ENCODE peak calls at places on chromosomes 4 and X, in six cellular contexts. J is Caco-2, F is fibroblast of mammary gland, K is right cardiac atrium, R is vagina, M is tibial nerve. W is an unnamed sample.

GRCh38 chr4:156999175-156999517 is 27.5 kb upstream of the PDGFC start:
- DNase-seq in R (no peak), J (peak), K (no peak), M (no peak), F (peak), W (peak)

GRCh38 chr4:3659131-3659530 is 107.1 kb upstream of the ADRA2C start:
- DNase-seq in M (no peak), R (no peak), K (no peak), J (no peak), F (no peak), W (no peak)

GRCh38 chr4:7988437-7988836 is 48.8 kb upstream of the AFAP1 start:
- DNase-seq in J (no peak), K (no peak), M (no peak), R (no peak), F (peak), W (no peak)

GRCh38 chr4:146054676-146055075 is 116.1 kb upstream of the ZNF827 start:
- DNase-seq in F (no peak), J (no peak), K (no peak), M (no peak), R (no peak), W (no peak)

GRCh38 chr4:40750461-40751258 is 905 bp downstream of the NSUN7 start:
- DNase-seq in J (peak), F (no peak), M (no peak), K (no peak), R (no peak), W (no peak)

GRCh38 chr4:7831330-7831729 is 108.3 kb downstream of the AFAP1 start:
- DNase-seq in J (no peak), M (no peak), F (peak), R (no peak), K (no peak), W (peak)

GRCh38 chrX:133415276-133416105 is at the start of gene GPC4:
- DNase-seq in F (peak), J (peak), K (peak), R (no peak), M (peak), W (peak)

GRCh38 chr4:113998026-113998425 is 18.6 kb upstream of the ARSJ start:
- DNase-seq in K (no peak), M (no peak), F (no peak), R (no peak), J (no peak), W (no peak)

GRCh38 chrX:131729295-131729694 is 185.4 kb downstream of the OR13H1 start:
- DNase-seq in J (no peak), K (peak), R (peak), M (no peak), F (peak), W (peak)

GRCh38 chrX:86171366-86171765 is 23.1 kb downstream of the DACH2 start:
- DNase-seq in J (peak), K (no peak), F (peak), M (no peak), R (no peak), W (no peak)

GRCh38 chrX:20742106-20742505 is 475.4 kb upstream of the RPS6KA3 start:
- DNase-seq in R (no peak), F (peak), K (no peak), M (no peak), J (no peak), W (no peak)

GRCh38 chrX:79367907-79368306 is 773 bp upstream of the ITM2A start:
- DNase-seq in R (no peak), M (no peak), F (no peak), J (no peak), K (no peak), W (no peak)

GRCh38 chr4:15100994-15101695 is 98.9 kb downstream of the CPEB2 start:
- DNase-seq in K (no peak), J (no peak), R (no peak), M (no peak), F (peak), W (no peak)

GRCh38 chr4:151530783-151531182 is 121.8 kb downstream of the FHIP1A start:
- DNase-seq in R (no peak), J (no peak), M (no peak), K (no peak), F (no peak), W (no peak)

GRCh38 chr4:128394778-128395177 is 107.2 kb upstream of the PGRMC2 start:
- DNase-seq in K (no peak), M (no peak), F (peak), R (no peak), J (no peak), W (no peak)

GRCh38 chr4:175125410-175126068 is 207.4 kb downstream of the ADAM29 start:
- DNase-seq in K (no peak), R (no peak), J (no peak), M (no peak), F (peak), W (no peak)

GRCh38 chrX:22686138-22686541 is 313.6 kb upstream of the DDX53 start:
- DNase-seq in R (no peak), J (no peak), F (peak), M (peak), K (peak), W (no peak)

GRCh38 chrX:85836868-85837267 is 210.5 kb downstream of the CHM start:
- DNase-seq in K (no peak), R (no peak), M (no peak), J (no peak), F (peak), W (no peak)

GRCh38 chrX:40304115-40304514 is 206.4 kb upstream of the BCOR start:
- DNase-seq in F (no peak), M (no peak), R (no peak), J (no peak), K (no peak), W (no peak)

GRCh38 chrX:132023896-132024386 is 839 bp downstream of the STK26 start:
- DNase-seq in M (no peak), R (no peak), J (no peak), K (peak), F (peak), W (no peak)

GRCh38 chr4:10182446-10183424 is 66.1 kb upstream of the WDR1 start:
- DNase-seq in J (no peak), M (no peak), F (no peak), K (no peak), R (no peak), W (no peak)

GRCh38 chrX:33285550-33285949 is 74.2 kb upstream of the DMD start:
- DNase-seq in M (no peak), J (no peak), F (no peak), R (no peak), K (no peak), W (no peak)

GRCh38 chrX:13469963-13470679 is 99.3 kb upstream of the EGFL6 start:
- DNase-seq in J (no peak), M (no peak), K (no peak), R (no peak), F (peak), W (no peak)

GRCh38 chr4:136651932-136652331 is 880.4 kb downstream of the PCDH18 start:
- DNase-seq in J (no peak), F (no peak), M (no peak), R (no peak), K (no peak), W (no peak)

GRCh38 chr4:176824645-176825366 is 32.1 kb upstream of the VEGFC start:
- DNase-seq in F (no peak), K (no peak), R (no peak), M (no peak), J (no peak), W (no peak)

GRCh38 chr4:176999943-177000543 is 207.3 kb upstream of the VEGFC start:
- DNase-seq in R (no peak), F (no peak), J (no peak), M (no peak), K (no peak), W (no peak)

GRCh38 chr4:112650332-112650731 is 13.4 kb downstream of the LARP7 start:
- DNase-seq in M (no peak), K (no peak), F (no peak), J (no peak), R (no peak), W (no peak)

GRCh38 chrX:77937291-77937690 is 26.8 kb downstream of the ATP7A start:
- DNase-seq in J (no peak), M (no peak), R (no peak), F (peak), K (no peak), W (no peak)

GRCh38 chrX:1657367-1658082 is 42.7 kb downstream of the ASMT start:
- DNase-seq in F (peak), J (no peak), R (no peak), M (no peak), K (peak), W (peak)

GRCh38 chrX:13398073-13398823 is 78.4 kb upstream of the ATXN3L start:
- DNase-seq in F (peak), K (peak), J (peak), R (no peak), M (no peak), W (no peak)

GRCh38 chrX:110317079-110317819 is 636 bp downstream of the AMMECR1 start:
- DNase-seq in R (no peak), F (peak), M (no peak), K (peak), J (peak), W (peak)

GRCh38 chr4:170093978-170094377 is 4.2 kb upstream of the AADAT start:
- DNase-seq in M (no peak), J (no peak), K (no peak), R (no peak), F (no peak), W (no peak)

GRCh38 chr4:22573198-22573597 is 57.3 kb upstream of the ADGRA3 start:
- DNase-seq in R (no peak), J (no peak), F (peak), M (peak), K (peak), W (peak)

GRCh38 chr4:36013206-36013605 is 231.1 kb downstream of the ARAP2 start:
- DNase-seq in M (no peak), R (no peak), K (no peak), J (no peak), F (no peak), W (no peak)

GRCh38 chr4:86934772-86935498 is at the start of gene AFF1:
- DNase-seq in M (peak), J (peak), K (peak), R (peak), F (peak), W (peak)

GRCh38 chr4:112567536-112567935 is 51.6 kb upstream of the NEUROG2 start:
- DNase-seq in M (no peak), K (no peak), F (no peak), R (no peak), J (no peak), W (no peak)

GRCh38 chrX:111511477-111511876 is at the start of gene SERTM2:
- DNase-seq in R (no peak), J (peak), K (no peak), F (peak), M (no peak), W (no peak)

GRCh38 chrX:130504019-130504418 is 102.2 kb downstream of the RBMX2 start:
- DNase-seq in J (no peak), R (no peak), F (no peak), K (no peak), M (no peak), W (no peak)

GRCh38 chr4:161767116-161767515 is 396.7 kb downstream of the FSTL5 start:
- DNase-seq in F (peak), R (no peak), K (no peak), J (no peak), M (no peak), W (no peak)

GRCh38 chr4:2266181-2266580 is 4.3 kb upstream of the MXD4 start:
- DNase-seq in M (peak), J (no peak), R (no peak), F (no peak), K (peak), W (peak)

GRCh38 chr4:153529646-153530045 is 63.5 kb downstream of the TMEM131L start:
- DNase-seq in R (no peak), K (no peak), F (peak), J (no peak), M (no peak), W (no peak)
- H3K4me3 ChIP-seq in R (no peak), K (no peak), F (no peak), J (no peak), M (no peak), W (no peak)

DNA sequence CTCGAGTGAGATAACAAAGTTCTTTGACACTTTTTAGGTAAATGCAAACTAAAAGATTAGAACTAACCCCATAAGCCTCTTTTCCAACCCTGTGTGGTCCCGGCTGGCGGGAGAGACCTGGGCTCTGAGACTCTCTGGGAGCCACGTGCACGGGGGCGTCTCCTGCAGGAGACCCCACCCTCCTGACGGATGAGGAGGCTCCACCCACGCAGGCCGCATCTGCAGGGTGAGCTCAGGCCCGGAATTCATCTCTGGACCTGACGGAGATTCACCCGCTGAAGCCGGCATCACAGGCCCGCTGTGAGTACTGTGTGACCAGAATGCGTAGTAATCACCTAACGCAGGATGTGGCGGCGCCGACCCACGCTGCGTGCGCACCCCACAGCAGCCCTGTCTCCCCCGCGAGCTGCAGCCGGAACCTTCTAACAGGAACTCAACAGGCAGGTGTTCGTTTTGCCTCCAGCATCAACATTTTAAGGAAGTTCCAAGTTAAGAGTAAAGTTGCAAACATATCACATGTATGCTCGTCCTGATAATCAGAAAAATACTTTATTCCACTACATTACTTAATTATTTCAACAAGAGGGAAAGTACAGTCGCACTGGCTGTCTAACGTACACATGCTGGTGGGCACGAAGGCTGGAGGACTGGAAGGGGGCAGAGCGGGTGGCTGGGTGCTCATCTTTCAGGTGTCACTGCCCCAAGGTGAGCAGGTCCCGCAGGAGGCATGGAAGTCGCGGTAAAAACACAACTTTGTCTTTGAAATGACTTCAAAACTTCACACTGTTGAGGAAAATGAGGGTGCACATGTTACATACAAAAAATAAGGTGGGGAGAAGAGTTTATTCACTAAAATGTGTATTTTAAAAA is 44.5 kb downstream of the FGFRL1 start:
- DNase-seq in K (no peak), F (peak), M (no peak), R (no peak), J (peak), W (no peak)
- H3K4me3 ChIP-seq in K (peak), F (no peak), M (no peak), R (no peak), J (no peak), W (peak)

DNA sequence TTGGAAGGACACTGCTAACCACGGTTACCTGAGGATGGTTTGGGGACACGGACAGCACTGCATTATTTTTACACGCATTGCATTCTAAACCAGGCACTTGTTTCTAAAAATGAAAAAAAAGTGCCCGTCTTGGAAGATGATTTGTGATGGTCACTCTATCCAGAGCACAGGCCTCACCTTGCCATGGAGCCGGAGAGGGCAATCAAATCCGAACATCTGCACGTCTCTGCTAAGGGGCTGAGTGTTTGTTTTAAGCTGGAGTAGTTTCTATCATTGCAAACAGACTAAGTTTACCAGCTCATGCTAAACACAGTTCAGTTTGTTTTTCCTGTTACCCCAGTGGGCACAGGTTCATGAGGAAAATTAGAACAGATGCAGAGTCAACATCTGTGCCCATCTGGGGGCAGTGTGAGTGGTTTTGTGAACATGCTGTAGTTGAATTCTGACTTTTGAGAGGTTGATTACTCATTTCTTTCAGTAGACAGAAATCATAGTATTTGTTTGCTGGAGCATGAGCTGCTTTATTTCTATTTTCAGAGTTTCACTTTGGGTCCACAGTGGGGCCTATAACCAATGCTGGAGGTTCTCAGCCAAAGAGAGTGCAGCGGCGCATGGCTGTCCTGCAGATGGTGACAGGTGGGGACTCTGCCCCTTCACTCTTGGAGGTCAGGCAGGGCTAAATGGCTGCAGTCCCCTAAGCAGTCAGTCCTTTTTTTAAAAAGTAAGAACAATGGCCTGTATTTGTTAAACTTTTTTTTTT is 65.4 kb upstream of the ENPP6 start:
- DNase-seq in J (no peak), R (no peak), M (no peak), K (no peak), F (no peak), W (no peak)
- H3K4me3 ChIP-seq in J (no peak), R (no peak), M (no peak), K (no peak), F (no peak), W (no peak)

GRCh38 chr4:125314676-125315570 is at the start of gene FAT4:
- DNase-seq in R (peak), K (peak), M (peak), F (peak), J (peak), W (peak)

GRCh38 chr4:125316391-125316780 is 1.6 kb downstream of the FAT4 start:
- DNase-seq in F (no peak), M (peak), R (no peak), J (no peak), K (peak), W (peak)

GRCh38 chr4:125315571-125316390 is 1.0 kb downstream of the FAT4 start:
- DNase-seq in F (peak), M (no peak), K (peak), R (no peak), J (peak), W (peak)

GRCh38 chr4:125313497-125313896 is 1.3 kb upstream of the FAT4 start:
- DNase-seq in K (no peak), J (peak), R (no peak), M (no peak), F (peak), W (no peak)

DNA sequence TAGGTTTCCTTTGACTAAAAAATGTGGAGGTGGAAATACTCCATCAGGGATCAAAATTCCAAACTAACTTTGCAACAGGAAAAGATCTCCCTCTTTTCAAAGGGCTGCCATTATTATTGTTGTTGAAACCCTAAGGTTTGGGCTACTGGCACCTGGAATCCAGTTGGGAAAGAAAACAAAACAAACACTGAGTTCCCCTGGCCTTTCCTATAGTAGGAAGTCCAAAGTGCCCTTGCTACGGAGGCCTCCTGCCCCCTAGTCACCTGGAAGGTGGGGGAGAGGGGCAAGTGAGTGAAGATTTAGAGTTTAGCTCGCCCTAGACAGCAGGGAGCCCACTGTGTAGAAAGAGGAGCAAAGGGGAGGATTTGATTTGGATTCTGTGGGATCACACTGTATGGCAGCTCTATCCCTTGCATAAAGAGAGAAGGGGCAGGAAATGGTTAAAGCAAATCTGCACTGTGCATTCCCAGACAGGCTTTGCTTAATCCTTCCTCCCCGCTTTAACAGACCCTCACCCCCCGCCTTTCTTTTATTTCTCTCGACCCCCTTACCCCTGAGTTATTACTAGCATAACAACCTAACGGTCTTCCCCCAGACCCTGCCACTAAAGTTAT is 659 bp upstream of the FAT4 start:
- DNase-seq in R (no peak), F (no peak), J (no peak), M (no peak), K (peak), W (no peak)
- H3K4me3 ChIP-seq in R (peak), F (peak), J (peak), M (peak), K (peak), W (peak)

GRCh38 chr4:182908124-182908523 is 9.1 kb downstream of the DCTD start:
- DNase-seq in R (no peak), F (no peak), K (no peak), J (no peak), M (no peak), W (no peak)
- H3K4me3 ChIP-seq in R (no peak), F (no peak), K (no peak), J (no peak), M (no peak), W (no peak)

GRCh38 chr4:108166441-108167315 is 2.1 kb downstream of the LEF1 start:
- DNase-seq in R (no peak), F (peak), K (no peak), J (peak), M (no peak), W (peak)
- H3K4me3 ChIP-seq in R (peak), F (peak), K (peak), J (peak), M (peak), W (peak)

GRCh38 chrX:119467842-119468185 is 430 bp upstream of the SLC25A5 start:
- DNase-seq in R (no peak), J (no peak), F (no peak), M (no peak), K (no peak), W (no peak)

GRCh38 chrX:119466970-119467369 is 1.3 kb upstream of the SLC25A5 start:
- DNase-seq in F (no peak), J (no peak), K (no peak), R (no peak), M (no peak), W (no peak)

GRCh38 chrX:119468930-119469635 is 839 bp downstream of the SLC25A5 start:
- DNase-seq in K (peak), R (no peak), M (peak), F (peak), J (peak), W (peak)

GRCh38 chrX:119468186-119468929 is at the start of gene SLC25A5:
- DNase-seq in J (peak), M (peak), K (peak), F (peak), R (peak), W (peak)

DNA sequence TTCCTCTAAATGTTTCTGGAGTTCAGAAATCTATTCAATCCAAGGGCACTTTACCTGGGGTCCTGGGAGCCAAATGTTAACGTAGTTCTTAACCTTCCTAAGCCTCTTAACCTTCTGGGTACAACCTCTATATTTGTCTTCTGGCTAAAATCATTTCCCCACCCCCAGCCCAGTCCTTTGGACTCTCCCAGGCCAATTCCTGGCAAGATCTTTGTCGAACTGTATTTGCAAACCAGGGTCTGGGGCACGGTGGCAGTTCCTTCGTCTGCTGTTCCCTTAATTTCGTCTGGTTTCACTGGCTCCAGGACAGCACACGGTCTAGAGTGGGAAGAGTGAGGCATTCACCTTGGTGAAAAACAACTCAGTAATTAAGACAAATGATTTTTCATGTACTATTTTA is 811 bp upstream of the SLC25A5 start:
- DNase-seq in J (no peak), K (no peak), F (no peak), R (no peak), M (no peak), W (no peak)
- H3K4me3 ChIP-seq in J (no peak), K (no peak), F (no peak), R (no peak), M (no peak), W (peak)

W was measured in heart left ventricle.